ENCODE peak calls at places on chromosome 1, in eight cellular contexts. Q is pancreas, G is Caki2, Y is T1000, W is T follicular helper cell, Z is GM06990, X is M059J, A is IMR-90. L is an unnamed sample.

GRCh38 chr1:243325305-243325890 is 69.6 kb downstream of the SDCCAG8 start:
- DNase-seq in Q (no peak), G (peak), Y (no peak), W (no peak), Z (no peak), X (peak), A (peak), L (peak)

GRCh38 chr1:101025283-101025679 is 303 bp downstream of the DPH5 start:
- DNase-seq in Q (peak), G (no peak), Y (no peak), W (no peak), Z (no peak), X (peak), A (peak), L (peak)

GRCh38 chr1:23215751-23216449 is 1.4 kb downstream of the HTR1D start:
- DNase-seq in Q (no peak), G (no peak), Y (no peak), W (no peak), Z (no peak), X (no peak), A (no peak), L (no peak)

GRCh38 chr1:150881331-150882070 is 5.1 kb upstream of the ARNT start:
- DNase-seq in Q (no peak), G (no peak), Y (no peak), W (no peak), Z (no peak), X (peak), A (peak), L (no peak)

GRCh38 chr1:246797597-246797996 is 73.4 kb downstream of the SCCPDH start:
- DNase-seq in Q (no peak), G (no peak), Y (no peak), W (no peak), Z (no peak), X (no peak), A (no peak), L (no peak)

GRCh38 chr1:205774277-205775014 is 836 bp downstream of the RAB29 start:
- DNase-seq in Q (no peak), G (no peak), Y (no peak), W (peak), Z (peak), X (no peak), A (no peak), L (peak)

GRCh38 chr1:109782514-109782913 is 18.8 kb upstream of the EPS8L3 start:
- DNase-seq in Q (no peak), G (no peak), Y (no peak), W (no peak), Z (no peak), X (peak), A (peak), L (no peak)

GRCh38 chr1:5713101-5713820 is 279.0 kb downstream of the NPHP4 start:
- DNase-seq in Q (no peak), G (no peak), Y (no peak), W (no peak), Z (no peak), X (no peak), A (no peak), L (no peak)

GRCh38 chr1:54253480-54253879 is 53.5 kb downstream of the MRPL37 start:
- DNase-seq in Q (no peak), G (peak), Y (peak), W (no peak), Z (no peak), X (peak), A (peak), L (peak)

GRCh38 chr1:200453544-200453905 is 43.7 kb upstream of the ZNF281 start:
- DNase-seq in Q (no peak), G (no peak), Y (no peak), W (no peak), Z (no peak), X (peak), A (no peak), L (no peak)

GRCh38 chr1:174258148-174258550 is 98.8 kb downstream of the RABGAP1L start:
- DNase-seq in Q (no peak), G (peak), Y (no peak), W (peak), Z (no peak), X (peak), A (peak), L (peak)

GRCh38 chr1:19040010-19040680 is 83.7 kb upstream of the IFFO2 start:
- DNase-seq in Q (no peak), G (no peak), Y (no peak), W (no peak), Z (no peak), X (no peak), A (no peak), L (no peak)

L was measured in hepatocyte.